ENCODE peak calls at places on chromosomes 7 and 10, in five cellular contexts. M is AG10803, E is foreskin fibroblast, F is astrocyte of the spinal cord, Z is heart left ventricle. X is an unnamed sample.

GRCh38 chr10:119658274-119658673 is 7.1 kb downstream of the BAG3 start:
- DNase-seq in M (peak; percentile 87), E (peak; percentile 92), F (peak; percentile 91), Z (peak; percentile 74), X (peak; percentile 74)

GRCh38 chr7:149072438-149072775 is 18.1 kb downstream of the ZNF786 start:
- DNase-seq in M (no peak), E (no peak), F (no peak), Z (no peak), X (no peak)

GRCh38 chr7:157522189-157522588 is 185.4 kb downstream of the DNAJB6 start:
- DNase-seq in M (no peak), E (no peak), F (no peak), Z (no peak), X (peak; percentile 7)

GRCh38 chr7:142454862-142455261 is 197.0 kb upstream of the PRSS58 start:
- DNase-seq in M (no peak), E (no peak), F (no peak), Z (no peak), X (no peak)

GRCh38 chr7:135770139-135770710 is 21.6 kb upstream of the FAM180A start:
- DNase-seq in M (peak; percentile 62), E (peak; percentile 73), F (no peak), Z (no peak), X (no peak)

GRCh38 chr10:127923646-127924045 is 16.7 kb downstream of the PTPRE start:
- DNase-seq in M (no peak), E (no peak), F (no peak), Z (no peak), X (no peak)

GRCh38 chr7:69109131-69109740 is 489.0 kb upstream of the AUTS2 start:
- DNase-seq in M (no peak), E (no peak), F (no peak), Z (no peak), X (no peak)

GRCh38 chr7:28180364-28181147 is at the start of gene JAZF1:
- DNase-seq in M (peak; percentile 54), E (no peak), F (peak; percentile 52), Z (peak; percentile 79), X (peak; percentile 55)

GRCh38 chr7:73906874-73907273 is 45.9 kb downstream of the TMEM270 start:
- DNase-seq in M (no peak), E (no peak), F (no peak), Z (no peak), X (no peak)

GRCh38 chr10:124268976-124269375 is 149.7 kb downstream of the OAT start:
- DNase-seq in M (no peak), E (no peak), F (no peak), Z (no peak), X (no peak)

GRCh38 chr10:3926268-3926667 is 141.3 kb upstream of the KLF6 start:
- DNase-seq in M (peak; percentile 17), E (no peak), F (no peak), Z (no peak), X (no peak)

GRCh38 chr7:46024263-46024916 is 103.3 kb upstream of the IGFBP3 start:
- DNase-seq in M (peak; percentile 64), E (peak; percentile 24), F (no peak), Z (no peak), X (no peak)

GRCh38 chr10:22042557-22043326 is 39.2 kb upstream of the DNAJC1 start:
- DNase-seq in M (no peak), E (no peak), F (peak; percentile 4), Z (no peak), X (no peak)

GRCh38 chr10:129531969-129532660 is 65.1 kb downstream of the MGMT start:
- DNase-seq in M (peak; percentile 26), E (no peak), F (peak; percentile 31), Z (no peak), X (no peak)

GRCh38 chr10:29881336-29881751 is 178.0 kb downstream of the JCAD start:
- DNase-seq in M (no peak), E (no peak), F (no peak), Z (peak; percentile 40), X (no peak)

GRCh38 chr7:44617225-44617885 is 10.9 kb downstream of the OGDH start:
- DNase-seq in M (peak; percentile 69), E (peak; percentile 51), F (peak; percentile 64), Z (no peak), X (no peak)

GRCh38 chr7:108340856-108341411 is 115.3 kb downstream of the NRCAM start:
- DNase-seq in M (no peak), E (no peak), F (no peak), Z (no peak), X (no peak)

GRCh38 chr10:11018426-11018818 is 750 bp downstream of the CELF2 start:
- DNase-seq in M (no peak), E (no peak), F (no peak), Z (peak; percentile 41), X (no peak)

GRCh38 chr10:30417301-30417700 is 16.7 kb upstream of the MAP3K8 start:
- DNase-seq in M (no peak), E (no peak), F (no peak), Z (no peak), X (no peak)

GRCh38 chr10:129390147-129390546 is 76.9 kb upstream of the MGMT start:
- DNase-seq in M (no peak), E (no peak), F (no peak), Z (no peak), X (no peak)

GRCh38 chr7:157615101-157615817 is 278.5 kb downstream of the DNAJB6 start:
- DNase-seq in M (no peak), E (no peak), F (no peak), Z (peak; percentile 58), X (peak; percentile 48)

GRCh38 chr10:132508497-132509443 is 28.8 kb upstream of the INPP5A start:
- DNase-seq in M (peak; percentile 45), E (peak; percentile 55), F (no peak), Z (peak; percentile 68), X (no peak)

GRCh38 chr7:152989889-152990380 is 230.4 kb downstream of the ACTR3B start:
- DNase-seq in M (no peak), E (no peak), F (no peak), Z (no peak), X (no peak)

GRCh38 chr10:32954080-32954479 is 4.0 kb downstream of the ITGB1 start:
- DNase-seq in M (no peak), E (no peak), F (no peak), Z (no peak), X (no peak)

GRCh38 chr10:32956365-32957197 is 1.4 kb downstream of the ITGB1 start:
- DNase-seq in M (no peak), E (no peak), F (no peak), Z (no peak), X (no peak)

GRCh38 chr10:32954545-32955298 is 3.3 kb downstream of the ITGB1 start:
- DNase-seq in M (no peak), E (no peak), F (no peak), Z (no peak), X (no peak)

GRCh38 chr10:32955299-32955772 is 2.7 kb downstream of the ITGB1 start:
- DNase-seq in M (no peak), E (no peak), F (no peak), Z (no peak), X (no peak)

GRCh38 chr10:32955790-32956189 is 2.2 kb downstream of the ITGB1 start:
- DNase-seq in M (no peak), E (no peak), F (no peak), Z (no peak), X (no peak)
- H3K4me3 ChIP-seq in M (peak overlapping the region; percentile 80), E (peak overlapping the region; percentile 90), F (peak overlapping the region; percentile 81), Z (peak overlapping the region; percentile 90), X (peak overlapping the region; percentile 97)

DNA sequence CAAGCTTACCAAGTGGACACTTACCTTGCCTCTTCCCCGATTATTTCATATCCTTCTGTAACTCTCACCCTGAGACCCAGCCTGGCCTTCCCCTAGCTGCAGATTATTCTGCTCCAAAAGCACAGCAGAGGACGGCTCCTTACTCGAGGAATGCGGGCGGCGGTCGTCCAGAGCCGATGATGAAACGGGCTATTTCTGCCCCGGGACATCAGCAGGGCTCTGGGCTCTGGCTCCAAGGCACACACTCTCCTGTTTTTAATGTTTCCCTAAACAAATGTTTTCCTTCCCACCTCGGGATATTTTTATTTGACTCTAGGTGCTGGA is 342 bp upstream of the C10orf71 start:
- DNase-seq in M (peak; percentile 3), E (no peak), F (no peak), Z (peak; percentile 76), X (no peak)
- H3K4me3 ChIP-seq in M (no peak overlapping the region), E (no peak overlapping the region), F (no peak overlapping the region), Z (peak overlapping the region; percentile 67), X (no peak overlapping the region)

DNA sequence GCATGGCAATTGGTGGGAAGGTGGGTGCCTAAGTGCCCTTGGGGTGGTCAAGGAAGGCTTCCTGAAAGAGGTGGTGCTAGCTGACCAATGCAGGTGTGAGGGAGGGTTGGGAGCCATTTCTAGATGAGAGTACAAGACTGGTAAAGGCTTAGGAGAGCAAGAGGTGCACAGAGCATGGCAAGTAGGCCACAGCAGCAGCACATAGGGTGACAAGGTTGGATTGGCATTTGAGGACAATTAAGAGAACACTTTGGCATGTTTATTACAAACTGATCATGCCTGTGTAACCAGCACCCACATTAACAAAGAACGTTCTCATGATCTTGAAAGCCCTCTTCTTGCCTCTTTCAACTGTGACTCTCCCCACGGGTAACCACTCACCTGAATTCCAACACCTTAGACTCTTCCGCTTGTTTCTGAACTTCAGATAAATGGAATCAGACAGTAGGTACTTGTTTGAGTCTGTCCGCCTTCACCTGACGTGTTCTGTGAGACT is 107.6 kb downstream of the MYL10 start:
- DNase-seq in M (no peak), E (no peak), F (no peak), Z (no peak), X (no peak)
- H3K4me3 ChIP-seq in M (no peak overlapping the region), E (no peak overlapping the region), F (no peak overlapping the region), Z (no peak overlapping the region), X (no peak overlapping the region)

DNA sequence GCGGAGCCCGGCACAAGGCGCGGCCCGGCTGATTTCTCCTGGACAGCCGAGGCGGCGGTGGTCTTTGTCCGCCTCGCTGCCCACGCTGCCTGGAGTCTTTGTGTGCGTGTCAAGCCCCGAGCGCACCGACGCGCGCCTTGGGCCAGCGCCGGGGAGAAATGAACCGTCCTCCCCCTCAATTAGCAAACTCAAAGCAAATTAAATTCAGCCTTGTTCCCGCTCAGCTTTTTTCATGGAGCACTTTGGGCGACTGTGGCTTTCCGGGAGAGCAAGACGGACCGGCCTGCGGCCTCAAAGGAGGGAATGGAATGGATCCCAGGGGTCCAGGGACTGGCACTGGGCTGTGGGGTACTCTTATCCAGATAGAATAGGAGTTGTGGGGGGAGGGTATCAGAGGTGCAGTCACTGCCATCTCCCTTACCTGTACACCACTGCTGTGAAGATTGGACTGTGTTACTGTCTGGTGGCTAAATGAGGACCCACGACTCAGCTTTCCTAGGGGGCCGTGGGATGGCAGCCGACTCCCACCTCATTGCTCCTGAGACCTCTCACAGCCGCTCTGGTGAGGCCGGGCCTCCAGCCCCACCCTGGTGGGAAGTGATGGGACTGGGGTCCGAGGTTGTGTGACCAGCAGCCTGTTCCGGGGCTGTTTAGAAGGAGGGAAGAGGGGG is 4.2 kb downstream of the EMX2 start:
- DNase-seq in M (no peak), E (no peak), F (no peak), Z (no peak), X (no peak)
- H3K4me3 ChIP-seq in M (peak overlapping the region; percentile 96), E (peak overlapping the region; percentile 57), F (no peak overlapping the region), Z (no peak overlapping the region), X (no peak overlapping the region)

DNA sequence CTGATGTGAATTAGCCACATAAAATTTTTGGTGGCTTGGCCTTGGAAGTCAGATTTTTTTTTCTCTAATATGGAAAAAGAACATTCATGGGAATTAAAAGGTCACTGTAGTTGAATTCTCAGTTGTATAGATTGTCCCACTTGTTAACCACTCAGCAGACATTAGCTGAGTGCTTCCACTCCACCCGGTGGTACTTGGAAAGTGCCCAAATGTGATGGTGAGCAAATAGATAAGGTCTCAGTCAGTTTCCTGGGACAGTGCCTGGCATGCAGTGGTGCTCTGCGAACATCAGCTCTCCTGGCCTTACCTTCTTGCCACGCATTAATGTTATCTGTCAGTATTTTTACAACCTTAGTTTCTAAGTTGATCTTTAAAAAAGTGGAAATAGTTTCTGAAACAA is 1.4 kb downstream of the ATP5F1C start:
- DNase-seq in M (peak; percentile 12), E (no peak), F (peak; percentile 16), Z (peak; percentile 65), X (no peak)
- H3K4me3 ChIP-seq in M (peak overlapping the region; percentile 99), E (peak overlapping the region; percentile 95), F (peak overlapping the region; percentile 99), Z (peak overlapping the region; percentile 88), X (peak overlapping the region; percentile 96)